ENCODE peak calls at places on chromosome 7, in six cellular contexts. A is fibroblast of lung; U is stimulated activated CD4-positive, alpha-beta T cell treated with anti-CD3 and anti-CD28 coated beads, Interleukin-2, amount 100 ng/mL, for 24 hours; N is iris pigment epithelial cell; P is activated naive CD8-positive, alpha-beta T cell treated with anti-CD3 and anti-CD28 coated beads, Interleukin-2, amount 50 U/mL, for 16 hours; L is BJ. Q is an unnamed sample.

GRCh38 chr7:98358706-98359105 is 42.2 kb downstream of the BAIAP2L1 start:
- DNase-seq in A (no peak), U (no peak), N (no peak), P (no peak), L (no peak), Q (no peak)

GRCh38 chr7:44086627-44087026 is 4.3 kb upstream of the POLM start:
- DNase-seq in A (no peak), U (no peak), N (no peak), P (no peak), L (no peak), Q (no peak)

GRCh38 chr7:151880688-151881087 is 3.8 kb upstream of the PRKAG2 start:
- DNase-seq in A (no peak), U (no peak), N (no peak), P (no peak), L (no peak), Q (no peak)

GRCh38 chr7:105353752-105354328 is 34.9 kb downstream of the SRPK2 start:
- DNase-seq in A (peak; percentile 43), U (no peak), N (no peak), P (no peak), L (no peak), Q (no peak)

GRCh38 chr7:44145419-44145968 is 4.4 kb upstream of the MYL7 start:
- DNase-seq in A (no peak), U (peak; percentile 55), N (peak; percentile 24), P (peak; percentile 34), L (no peak), Q (no peak)

GRCh38 chr7:138478499-138478908 is 18.4 kb downstream of the TRIM24 start:
- DNase-seq in A (no peak), U (no peak), N (peak; percentile 12), P (no peak), L (no peak), Q (no peak)

GRCh38 chr7:50358808-50359207 is 54.3 kb downstream of the IKZF1 start:
- DNase-seq in A (no peak), U (no peak), N (no peak), P (no peak), L (no peak), Q (no peak)

GRCh38 chr7:55572378-55573233 is at the start of gene VOPP1:
- DNase-seq in A (peak; percentile 57), U (peak; percentile 60), N (peak; percentile 69), P (peak; percentile 12), L (no peak), Q (peak; percentile 44)

GRCh38 chr7:81066797-81067196 is 147.9 kb upstream of the SEMA3C start:
- DNase-seq in A (no peak), U (no peak), N (no peak), P (no peak), L (no peak), Q (no peak)

GRCh38 chr7:77247206-77247850 is 47.7 kb upstream of the FGL2 start:
- DNase-seq in A (peak; percentile 83), U (peak; percentile 95), N (peak; percentile 72), P (peak; percentile 81), L (no peak), Q (peak; percentile 63)

GRCh38 chr7:121039994-121040393 is 51.5 kb downstream of the CPED1 start:
- DNase-seq in A (no peak), U (no peak), N (no peak), P (no peak), L (no peak), Q (no peak)

GRCh38 chr7:108291791-108292440 is 161.8 kb upstream of the LAMB4 start:
- DNase-seq in A (peak; percentile 42), U (no peak), N (no peak), P (no peak), L (no peak), Q (no peak)

GRCh38 chr7:47670738-47671137 is 88.8 kb upstream of the TNS3 start:
- DNase-seq in A (no peak), U (no peak), N (no peak), P (no peak), L (no peak), Q (no peak)

GRCh38 chr7:143958781-143959180 is 4.1 kb downstream of the OR2F1 start:
- DNase-seq in A (peak; percentile 61), U (no peak), N (peak; percentile 74), P (no peak), L (no peak), Q (no peak)

GRCh38 chr7:45643630-45644029 is 69.5 kb downstream of the ADCY1 start:
- DNase-seq in A (no peak), U (no peak), N (no peak), P (no peak), L (no peak), Q (no peak)

GRCh38 chr7:127745445-127745844 is 93.5 kb downstream of the SND1 start:
- DNase-seq in A (no peak), U (no peak), N (no peak), P (no peak), L (no peak), Q (no peak)

GRCh38 chr7:149637911-149638565 is 135.3 kb downstream of the ZNF467 start:
- DNase-seq in A (no peak), U (no peak), N (no peak), P (no peak), L (no peak), Q (no peak)

GRCh38 chr7:37666026-37666780 is 17.4 kb upstream of the GPR141 start:
- DNase-seq in A (no peak), U (no peak), N (no peak), P (no peak), L (no peak), Q (no peak)

GRCh38 chr7:14691597-14692203 is 210.9 kb downstream of the DGKB start:
- DNase-seq in A (peak; percentile 49), U (peak; percentile 60), N (peak; percentile 20), P (peak; percentile 7), L (no peak), Q (peak; percentile 17)

GRCh38 chr7:151705744-151706567 is 171.0 kb downstream of the PRKAG2 start:
- DNase-seq in A (peak; percentile 71), U (peak; percentile 24), N (peak; percentile 78), P (no peak), L (no peak), Q (peak; percentile 78)

GRCh38 chr7:78037603-78038002 is 239.0 kb downstream of the PHTF2 start:
- DNase-seq in A (no peak), U (no peak), N (no peak), P (no peak), L (no peak), Q (no peak)

GRCh38 chr7:89103564-89103963 is 308.0 kb upstream of the TEX47 start:
- DNase-seq in A (no peak), U (no peak), N (no peak), P (no peak), L (no peak), Q (no peak)

GRCh38 chr7:146654048-146654447 is 537.4 kb downstream of the CNTNAP2 start:
- DNase-seq in A (no peak), U (no peak), N (peak; percentile 3), P (no peak), L (no peak), Q (peak; percentile 13)

GRCh38 chr7:1883031-1883761 is 213.1 kb downstream of the ELFN1 start:
- DNase-seq in A (peak; percentile 65), U (no peak), N (peak; percentile 69), P (no peak), L (peak; percentile 44), Q (peak; percentile 73)

GRCh38 chr7:155207335-155208002 is 90.2 kb upstream of the INSIG1 start:
- DNase-seq in A (no peak), U (no peak), N (no peak), P (no peak), L (no peak), Q (no peak)

GRCh38 chr7:98137826-98138151 is 31.1 kb downstream of the LMTK2 start:
- DNase-seq in A (no peak), U (no peak), N (no peak), P (no peak), L (no peak), Q (no peak)

GRCh38 chr7:23106491-23106800 is 861 bp downstream of the KLHL7 start:
- DNase-seq in A (peak; percentile 30), U (peak; percentile 42), N (no peak), P (no peak), L (no peak), Q (no peak)

GRCh38 chr7:95905165-95905564 is 132.8 kb downstream of the DYNC1I1 start:
- DNase-seq in A (no peak), U (no peak), N (peak; percentile 3), P (no peak), L (no peak), Q (peak; percentile 7)

GRCh38 chr7:105096306-105096705 is 82.3 kb downstream of the KMT2E start:
- DNase-seq in A (no peak), U (no peak), N (no peak), P (no peak), L (no peak), Q (no peak)

GRCh38 chr7:103989785-103990775 is 622 bp upstream of the RELN start:
- DNase-seq in A (peak; percentile 49), U (no peak), N (peak; percentile 50), P (no peak), L (no peak), Q (peak; percentile 36)

GRCh38 chr7:152341039-152341913 is 94.5 kb downstream of the KMT2C start:
- DNase-seq in A (peak; percentile 78), U (no peak), N (peak; percentile 77), P (no peak), L (no peak), Q (peak; percentile 78)

GRCh38 chr7:36301914-36302771 is 87.5 kb upstream of the ANLN start:
- DNase-seq in A (no peak), U (no peak), N (peak; percentile 55), P (no peak), L (no peak), Q (no peak)

GRCh38 chr7:141522657-141523342 is 28.4 kb upstream of the AGK start:
- DNase-seq in A (no peak), U (no peak), N (no peak), P (no peak), L (no peak), Q (no peak)

GRCh38 chr7:26141077-26141476 is 10.9 kb upstream of the NFE2L3 start:
- DNase-seq in A (no peak), U (no peak), N (no peak), P (no peak), L (no peak), Q (peak; percentile 60)

GRCh38 chr7:128039487-128040099 is 8.4 kb upstream of the LRRC4 start:
- DNase-seq in A (no peak), U (no peak), N (no peak), P (no peak), L (no peak), Q (no peak)

GRCh38 chr7:371119-371778 is 81.3 kb downstream of the FOXL3 start:
- DNase-seq in A (no peak), U (no peak), N (no peak), P (no peak), L (no peak), Q (no peak)